ENCODE peak calls at places on chromosome 15, in eight cellular contexts. D, T, O, Y, G, A, J and C are unnamed samples.

GRCh38 chr15:61702224-61703120 is 357.8 kb downstream of the VPS13C start:
- DNase-seq in D (no peak), T (no peak), O (peak; percentile 9), Y (no peak), G (no peak), A (no peak), J (no peak), C (no peak)

GRCh38 chr15:39846108-39846507 is 63.5 kb upstream of the FSIP1 start:
- DNase-seq in D (no peak), T (no peak), O (no peak), Y (no peak), G (no peak), A (no peak), J (no peak), C (no peak)

GRCh38 chr15:74317820-74318375 is 49.5 kb downstream of the CYP11A1 start:
- DNase-seq in D (no peak), T (peak; percentile 70), O (no peak), Y (peak; percentile 93), G (peak; percentile 81), A (peak; percentile 62), J (peak; percentile 54), C (no peak)

GRCh38 chr15:66858423-66859207 is 156.6 kb downstream of the SMAD6 start:
- DNase-seq in D (no peak), T (no peak), O (no peak), Y (peak; percentile 20), G (no peak), A (peak; percentile 60), J (no peak), C (no peak)

GRCh38 chr15:57060799-57061198 is 142.4 kb downstream of the TCF12 start:
- DNase-seq in D (peak; percentile 66), T (no peak), O (no peak), Y (no peak), G (no peak), A (peak; percentile 8), J (no peak), C (no peak)

GRCh38 chr15:91866971-91867372 is 13.5 kb downstream of the SLCO3A1 start:
- DNase-seq in D (no peak), T (no peak), O (no peak), Y (no peak), G (no peak), A (no peak), J (no peak), C (no peak)

GRCh38 chr15:67922971-67923646 is 83.3 kb upstream of the RNU6-1 start:
- DNase-seq in D (no peak), T (no peak), O (no peak), Y (no peak), G (no peak), A (no peak), J (no peak), C (no peak)

GRCh38 chr15:99385865-99386264 is 134.6 kb downstream of the LRRC28 start:
- DNase-seq in D (no peak), T (peak; percentile 61), O (no peak), Y (no peak), G (peak; percentile 73), A (no peak), J (no peak), C (no peak)

GRCh38 chr15:65101418-65101890 is 13.5 kb downstream of the UBAP1L start:
- DNase-seq in D (peak; percentile 22), T (peak; percentile 88), O (peak; percentile 90), Y (peak; percentile 86), G (peak; percentile 78), A (no peak), J (peak; percentile 80), C (no peak)

GRCh38 chr15:74422723-74423442 is 10.9 kb downstream of the SEMA7A start:
- DNase-seq in D (no peak), T (no peak), O (peak; percentile 55), Y (no peak), G (no peak), A (no peak), J (no peak), C (no peak)

GRCh38 chr15:44145495-44145894 is 49.6 kb downstream of the FRMD5 start:
- DNase-seq in D (no peak), T (no peak), O (no peak), Y (no peak), G (no peak), A (no peak), J (no peak), C (no peak)

DNA sequence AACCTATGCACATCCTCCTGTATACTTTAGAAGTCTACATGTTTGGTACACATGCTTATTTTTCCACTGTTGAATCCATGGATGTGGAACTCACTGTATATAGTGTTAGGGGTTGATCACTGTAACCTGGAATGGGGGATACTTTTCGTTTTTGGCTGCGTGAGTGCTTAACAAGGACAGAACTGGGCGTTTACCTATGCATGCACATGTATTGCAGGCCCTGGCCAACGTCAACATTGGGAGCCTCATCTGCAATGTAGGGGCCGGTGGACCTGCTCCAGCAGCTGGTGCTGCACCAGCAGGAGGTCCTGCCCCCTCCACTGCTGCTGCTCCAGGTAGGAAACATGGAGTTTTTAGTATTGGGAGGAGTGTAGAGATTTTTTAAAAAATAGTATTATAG is 2.3 kb downstream of the RPLP1 start:
- DNase-seq in D (no peak), T (no peak), O (no peak), Y (no peak), G (no peak), A (no peak), J (no peak), C (no peak)
- H3K4me3 ChIP-seq in D (peak overlapping the region; percentile 98), T (no peak overlapping the region), O (peak overlapping the region; percentile 79), Y (peak overlapping the region; percentile 92), G (no peak overlapping the region), A (peak overlapping the region; percentile 6), J (no peak overlapping the region), C (peak overlapping the region; percentile 91)

GRCh38 chr15:41511331-41512077 is 2.1 kb downstream of the LTK start:
- DNase-seq in D (no peak), T (peak; percentile 55), O (peak; percentile 65), Y (no peak), G (no peak), A (no peak), J (no peak), C (no peak)

GRCh38 chr15:41510728-41511127 is 2.9 kb downstream of the LTK start:
- DNase-seq in D (no peak), T (no peak), O (peak; percentile 40), Y (no peak), G (no peak), A (no peak), J (no peak), C (no peak)

GRCh38 chr15:41512078-41512394 is 1.6 kb downstream of the LTK start:
- DNase-seq in D (no peak), T (no peak), O (no peak), Y (no peak), G (no peak), A (no peak), J (no peak), C (no peak)

GRCh38 chr15:41512512-41513281 is 930 bp downstream of the LTK start:
- DNase-seq in D (no peak), T (no peak), O (peak; percentile 28), Y (no peak), G (no peak), A (no peak), J (peak; percentile 24), C (no peak)

GRCh38 chr15:41513282-41514227 is at the start of gene LTK:
- DNase-seq in D (peak; percentile 65), T (peak; percentile 69), O (peak; percentile 77), Y (no peak), G (no peak), A (no peak), J (peak; percentile 91), C (no peak)
- H3K4me3 ChIP-seq in D (peak within 1 kb of the TSS; percentile 79), T (no peak within 1 kb of the TSS), O (peak within 1 kb of the TSS; percentile 42), Y (peak within 1 kb of the TSS; percentile 36), G (peak within 1 kb of the TSS; percentile 24), A (peak within 1 kb of the TSS; percentile 15), J (peak within 1 kb of the TSS; percentile 86), C (peak within 1 kb of the TSS; percentile 31)

GRCh38 chr15:71079208-71080044 is 35.8 kb upstream of the THSD4 start:
- DNase-seq in D (no peak), T (peak; percentile 38), O (no peak), Y (no peak), G (no peak), A (peak; percentile 88), J (no peak), C (no peak)
- H3K4me3 ChIP-seq in D (no peak overlapping the region), T (no peak overlapping the region), O (no peak overlapping the region), Y (no peak overlapping the region), G (no peak overlapping the region), A (no peak overlapping the region), J (no peak overlapping the region), C (no peak overlapping the region)

GRCh38 chr15:55916666-55917409 is 76.6 kb downstream of the NEDD4 start:
- DNase-seq in D (no peak), T (no peak), O (peak; percentile 4), Y (no peak), G (no peak), A (peak; percentile 62), J (no peak), C (no peak)
- H3K4me3 ChIP-seq in D (no peak overlapping the region), T (no peak overlapping the region), O (no peak overlapping the region), Y (peak overlapping the region; percentile 29), G (no peak overlapping the region), A (peak overlapping the region; percentile 38), J (no peak overlapping the region), C (no peak overlapping the region)

GRCh38 chr15:78737187-78737820 is 74.0 kb downstream of the ADAMTS7 start:
- DNase-seq in D (no peak), T (no peak), O (no peak), Y (no peak), G (peak; percentile 44), A (no peak), J (no peak), C (no peak)
- H3K4me3 ChIP-seq in D (no peak overlapping the region), T (no peak overlapping the region), O (no peak overlapping the region), Y (no peak overlapping the region), G (no peak overlapping the region), A (no peak overlapping the region), J (no peak overlapping the region), C (no peak overlapping the region)

GRCh38 chr15:89654847-89655805 is at the start of gene KIF7:
- DNase-seq in D (no peak), T (peak; percentile 83), O (peak; percentile 91), Y (peak; percentile 71), G (no peak), A (no peak), J (peak; percentile 74), C (no peak)

GRCh38 chr15:89652666-89653065 is 2.6 kb downstream of the KIF7 start:
- DNase-seq in D (no peak), T (no peak), O (no peak), Y (peak; percentile 47), G (no peak), A (no peak), J (no peak), C (no peak)

GRCh38 chr15:89653578-89653977 is 1.7 kb downstream of the KIF7 start:
- DNase-seq in D (no peak), T (no peak), O (no peak), Y (peak; percentile 40), G (no peak), A (no peak), J (no peak), C (no peak)

GRCh38 chr15:89656116-89656815 is 999 bp upstream of the KIF7 start:
- DNase-seq in D (no peak), T (no peak), O (no peak), Y (peak; percentile 9), G (no peak), A (no peak), J (no peak), C (no peak)

DNA sequence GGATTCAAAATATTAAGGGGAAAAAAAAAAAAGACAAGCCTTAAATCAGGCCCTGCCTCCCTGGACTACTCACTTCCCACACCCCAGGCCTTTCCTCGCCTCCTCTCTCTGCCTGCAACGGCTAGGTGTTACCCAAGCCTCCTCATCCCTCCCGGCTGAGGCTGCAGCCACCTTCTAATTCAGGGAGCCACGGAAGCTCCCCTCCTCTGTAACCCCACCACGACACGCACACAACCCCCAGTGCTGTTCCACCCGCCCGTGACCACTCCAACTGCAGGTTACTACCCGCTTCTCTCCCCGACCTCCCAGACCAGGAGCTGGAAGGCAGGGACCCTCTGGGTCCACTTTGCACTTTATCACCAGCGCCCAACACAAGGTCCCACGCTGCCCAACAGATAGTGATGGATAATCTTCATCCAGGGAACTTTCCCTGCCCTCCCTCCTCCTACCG is 931 bp downstream of the KIF7 start:
- DNase-seq in D (no peak), T (no peak), O (no peak), Y (peak; percentile 51), G (no peak), A (peak; percentile 13), J (no peak), C (no peak)
- H3K4me3 ChIP-seq in D (no peak overlapping the region), T (peak overlapping the region; percentile 89), O (peak overlapping the region; percentile 99), Y (peak overlapping the region; percentile 92), G (peak overlapping the region; percentile 60), A (peak overlapping the region; percentile 73), J (peak overlapping the region; percentile 90), C (peak overlapping the region; percentile 44)